ENCODE peak calls at places on chromosomes 16 and 17, in nine cellular contexts. P is lower leg skin, J is retinal pigment epithelial cell, R is endothelial cell, W is H9, E is OCI-LY7, S is HL-60, Q is GM12878, X is neural crest cell. V is an unnamed sample.

GRCh38 chr17:10837987-10838386 is at the start of gene PIRT:
- DNase-seq in X (no peak), E (no peak), R (no peak), J (no peak), W (no peak), Q (no peak), P (no peak), S (no peak), V (no peak)

GRCh38 chr17:78226055-78226751 is 5.2 kb upstream of the TMEM235 start:
- DNase-seq in Q (no peak), W (no peak), R (no peak), E (no peak), J (no peak), S (no peak), P (no peak), X (no peak), V (no peak)

GRCh38 chr17:81599719-81600486 is 37.0 kb downstream of the NPLOC4 start:
- DNase-seq in J (no peak), Q (no peak), X (no peak), P (no peak), E (no peak), S (no peak), R (no peak), W (no peak), V (no peak)

GRCh38 chr16:53504161-53504663 is 1.2 kb upstream of the AKTIP start:
- DNase-seq in J (peak; percentile 41), S (peak; percentile 34), R (peak; percentile 40), P (peak; percentile 60), W (no peak), Q (no peak), E (peak; percentile 47), X (peak; percentile 14), V (peak; percentile 64)

GRCh38 chr16:3879887-3880564 is 487 bp downstream of the CREBBP start:
- DNase-seq in E (peak; percentile 80), X (peak; percentile 41), S (peak; percentile 52), W (peak; percentile 35), J (no peak), R (peak; percentile 71), P (peak; percentile 59), Q (no peak), V (peak; percentile 83)

GRCh38 chr17:49959183-49959935 is 9.6 kb upstream of the DLX4 start:
- DNase-seq in P (no peak), R (no peak), J (no peak), X (no peak), S (no peak), E (no peak), Q (no peak), W (peak; percentile 63), V (no peak)

GRCh38 chr17:78844301-78845005 is 3.8 kb upstream of the USP36 start:
- DNase-seq in X (no peak), S (no peak), Q (no peak), R (no peak), J (no peak), P (no peak), W (no peak), E (no peak), V (no peak)

GRCh38 chr16:85389679-85390470 is 223.2 kb upstream of the GSE1 start:
- DNase-seq in P (no peak), J (no peak), Q (no peak), E (no peak), X (no peak), S (no peak), R (peak; percentile 1), W (no peak), V (peak; percentile 4)

GRCh38 chr17:43679911-43680310 is 18.2 kb upstream of the MEOX1 start:
- DNase-seq in X (no peak), W (no peak), S (no peak), Q (no peak), J (no peak), R (no peak), E (no peak), P (no peak), V (no peak)

GRCh38 chr16:73058616-73059409 is 10.9 kb upstream of the ZFHX3 start:
- DNase-seq in S (peak; percentile 24), E (peak; percentile 60), Q (no peak), P (no peak), J (no peak), R (peak; percentile 56), W (no peak), X (peak; percentile 53), V (peak; percentile 74)

GRCh38 chr17:40645291-40645690 is 2.3 kb downstream of the SMARCE1 start:
- DNase-seq in R (no peak), P (no peak), X (no peak), S (no peak), E (peak; percentile 42), W (no peak), J (no peak), Q (no peak), V (no peak)

GRCh38 chr16:11234884-11235702 is 20.9 kb downstream of the SOCS1 start:
- DNase-seq in Q (no peak), J (no peak), X (no peak), W (no peak), E (no peak), S (peak; percentile 75), P (no peak), R (no peak), V (no peak)

GRCh38 chr17:75287221-75287620 is 2.0 kb downstream of the SLC25A19 start:
- DNase-seq in S (no peak), X (no peak), E (no peak), J (no peak), R (no peak), Q (no peak), P (no peak), W (no peak), V (no peak)

GRCh38 chr17:75288784-75289121 is 480 bp downstream of the SLC25A19 start:
- DNase-seq in W (peak; percentile 67), P (no peak), J (no peak), R (no peak), E (peak; percentile 78), X (peak; percentile 18), Q (no peak), S (peak; percentile 74), V (no peak)

GRCh38 chr17:75288359-75288758 is 874 bp downstream of the SLC25A19 start:
- DNase-seq in P (no peak), Q (no peak), J (no peak), E (no peak), W (no peak), X (no peak), S (no peak), R (no peak), V (no peak)

GRCh38 chr17:75289832-75290337 is 652 bp upstream of the SLC25A19 start:
- DNase-seq in J (no peak), R (no peak), Q (peak; percentile 71), S (peak; percentile 92), W (no peak), P (peak; percentile 55), E (peak; percentile 91), X (no peak), V (peak; percentile 79)

GRCh38 chr17:75289122-75289831 is at the start of gene SLC25A19:
- DNase-seq in R (peak; percentile 94), W (peak; percentile 100), P (peak; percentile 98), S (peak; percentile 99), J (peak; percentile 97), E (peak; percentile 100), X (peak; percentile 91), Q (peak; percentile 98), V (peak; percentile 97)
- TF ChIP-seq CTCF in R (peak; percentile 34), W (peak; percentile 59), P (no peak), S (no peak), J (peak; percentile 9), E (peak; percentile 69), X (peak; percentile 40), Q (peak; percentile 37), V (no peak)

GRCh38 chr16:76665571-76666275 is 388.5 kb downstream of the CNTNAP4 start:
- DNase-seq in X (no peak), S (no peak), J (no peak), R (no peak), W (no peak), P (no peak), E (no peak), Q (no peak), V (no peak)
- TF ChIP-seq CTCF in X (peak; percentile 41), S (no peak), J (peak; percentile 15), R (no peak), W (no peak), P (no peak), E (peak; percentile 27), Q (no peak), V (no peak)

GRCh38 chr16:2857451-2858244 is at the start of gene PRSS22:
- DNase-seq in W (peak; percentile 74), Q (no peak), S (no peak), R (no peak), P (no peak), X (no peak), E (no peak), J (no peak), V (peak; percentile 51)

GRCh38 chr16:2856686-2857450 is 1.1 kb downstream of the PRSS22 start:
- DNase-seq in W (no peak), P (no peak), Q (no peak), S (no peak), R (no peak), J (no peak), X (no peak), E (no peak), V (no peak)

GRCh38 chr16:2856061-2856670 is 1.8 kb downstream of the PRSS22 start:
- DNase-seq in E (peak; percentile 19), S (no peak), X (no peak), P (no peak), Q (no peak), J (no peak), R (no peak), W (peak; percentile 80), V (no peak)

GRCh38 chr16:2859686-2860265 is 1.8 kb upstream of the PRSS22 start:
- DNase-seq in R (no peak), W (no peak), S (no peak), P (no peak), X (no peak), E (no peak), Q (no peak), J (no peak), V (no peak)

DNA sequence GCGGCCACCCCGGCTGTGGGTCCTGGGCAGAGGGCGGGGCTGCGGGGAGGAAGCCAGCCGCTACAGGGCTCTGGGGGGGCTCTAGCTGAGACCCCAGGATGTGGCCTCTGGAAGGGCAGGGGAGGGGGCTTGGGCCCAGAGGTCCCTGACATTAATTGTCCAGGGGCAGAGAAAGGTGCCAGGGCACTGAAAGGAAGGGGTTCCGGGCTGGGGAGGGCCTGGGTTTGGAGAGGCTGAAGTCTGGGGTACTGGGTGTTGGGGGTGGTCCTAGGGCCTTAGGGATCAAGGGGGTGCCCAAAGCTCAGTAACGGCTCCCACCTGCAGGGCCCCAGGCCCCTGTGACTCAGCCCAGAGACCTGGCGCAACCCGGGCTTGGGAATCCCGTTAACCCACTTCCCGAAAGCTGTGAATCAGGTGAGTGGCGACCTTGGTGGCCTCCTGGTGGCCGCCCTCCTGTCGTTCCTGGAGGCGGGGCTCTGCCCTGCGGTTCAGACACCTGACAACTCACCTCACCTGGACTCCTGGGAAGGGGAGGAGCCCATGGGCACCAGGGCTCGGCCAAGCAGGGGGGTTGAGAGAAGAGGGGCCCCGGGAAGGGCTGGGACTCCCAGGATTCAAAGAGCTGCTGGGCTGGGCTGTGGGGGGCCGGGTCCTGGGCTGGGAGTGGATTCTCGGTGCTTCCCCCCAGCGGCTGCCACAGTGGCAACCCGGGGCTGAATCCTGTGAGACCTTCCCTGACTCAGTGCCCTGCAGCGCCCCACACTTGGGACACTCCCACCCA is 465 bp upstream of the PRSS22 start:
- DNase-seq in X (no peak), S (no peak), W (peak; percentile 87), E (no peak), P (no peak), J (no peak), Q (no peak), R (no peak), V (peak; percentile 88)
- TF ChIP-seq CTCF in X (no peak), S (no peak), W (peak; percentile 14), E (peak; percentile 35), P (no peak), J (peak; percentile 11), Q (no peak), R (no peak), V (no peak)

GRCh38 chr16:1430759-1431496 is at the start of gene PERCC1:
- DNase-seq in E (no peak), P (no peak), R (no peak), Q (no peak), X (no peak), W (no peak), S (no peak), J (no peak), V (no peak)
- TF ChIP-seq CTCF in E (no peak), P (no peak), R (no peak), Q (no peak), X (peak; percentile 30), W (no peak), S (no peak), J (no peak), V (no peak)